ENCODE peak calls at places on chromosomes 5 and 9, in eight cellular contexts. One of them, this sample, is unnamed.
A peak's percentile ranks its signal among the peaks of the same experiment; 100 is the strongest.

GRCh38 chr5:74015716-74016115 is 389.7 kb downstream of the ARHGEF28 start:
- DNase-seq in activated T-helper 2 cell treated with anti-CD3 and anti-CD28 coated beads, Interferon-gamma antibody, Interleukin-2, Interleukin-4, amounts not matched to agents 10 μg/mL and 5 μg/mL and 100 μg/mL, durations not matched to agents 14 hours and 24 hours and 36 hours: no peak
- DNase-seq in NCI-H2107: no peak
- DNase-seq in NCI-H774: no peak
- DNase-seq in iPS-NIHi11: no peak
- DNase-seq in T-cell: no peak
- DNase-seq in stimulated activated CD4-positive, alpha-beta T cell treated with anti-CD3 and anti-CD28 coated beads, Interleukin-15, amount 100 ng/mL, for 48 hours: no peak
- DNase-seq in pancreas: no peak
- DNase-seq in this sample: no peak

GRCh38 chr5:126339215-126339805 is 83.9 kb upstream of the GRAMD2B start:
- DNase-seq in iPS-NIHi11: peak; percentile 62
- DNase-seq in T-cell: peak; percentile 14
- DNase-seq in NCI-H2107: no peak
- DNase-seq in stimulated activated CD4-positive, alpha-beta T cell treated with anti-CD3 and anti-CD28 coated beads, Interleukin-15, amount 100 ng/mL, for 48 hours: peak; percentile 45
- DNase-seq in activated T-helper 2 cell treated with anti-CD3 and anti-CD28 coated beads, Interferon-gamma antibody, Interleukin-2, Interleukin-4, amounts not matched to agents 10 μg/mL and 5 μg/mL and 100 μg/mL, durations not matched to agents 14 hours and 24 hours and 36 hours: peak; percentile 14
- DNase-seq in pancreas: peak; percentile 40
- DNase-seq in NCI-H774: peak; percentile 59
- DNase-seq in this sample: peak; percentile 35

GRCh38 chr9:128554155-128554862 is 1.9 kb downstream of the SPTAN1 start:
- DNase-seq in T-cell: no peak
- DNase-seq in stimulated activated CD4-positive, alpha-beta T cell treated with anti-CD3 and anti-CD28 coated beads, Interleukin-15, amount 100 ng/mL, for 48 hours: no peak
- DNase-seq in activated T-helper 2 cell treated with anti-CD3 and anti-CD28 coated beads, Interferon-gamma antibody, Interleukin-2, Interleukin-4, amounts not matched to agents 10 μg/mL and 5 μg/mL and 100 μg/mL, durations not matched to agents 14 hours and 24 hours and 36 hours: peak; percentile 11
- DNase-seq in pancreas: peak; percentile 23
- DNase-seq in iPS-NIHi11: peak; percentile 54
- DNase-seq in NCI-H774: no peak
- DNase-seq in NCI-H2107: no peak
- DNase-seq in this sample: peak; percentile 77

GRCh38 chr9:109310486-109310901 is 10.4 kb downstream of the EPB41L4B start:
- DNase-seq in NCI-H2107: no peak
- DNase-seq in T-cell: no peak
- DNase-seq in NCI-H774: no peak
- DNase-seq in stimulated activated CD4-positive, alpha-beta T cell treated with anti-CD3 and anti-CD28 coated beads, Interleukin-15, amount 100 ng/mL, for 48 hours: no peak
- DNase-seq in iPS-NIHi11: no peak
- DNase-seq in pancreas: no peak
- DNase-seq in activated T-helper 2 cell treated with anti-CD3 and anti-CD28 coated beads, Interferon-gamma antibody, Interleukin-2, Interleukin-4, amounts not matched to agents 10 μg/mL and 5 μg/mL and 100 μg/mL, durations not matched to agents 14 hours and 24 hours and 36 hours: no peak
- DNase-seq in this sample: no peak

GRCh38 chr9:18438300-18438925 is 35.5 kb upstream of the ADAMTSL1 start:
- DNase-seq in T-cell: no peak
- DNase-seq in iPS-NIHi11: peak; percentile 47
- DNase-seq in NCI-H774: no peak
- DNase-seq in NCI-H2107: no peak
- DNase-seq in stimulated activated CD4-positive, alpha-beta T cell treated with anti-CD3 and anti-CD28 coated beads, Interleukin-15, amount 100 ng/mL, for 48 hours: no peak
- DNase-seq in pancreas: peak; percentile 17
- DNase-seq in activated T-helper 2 cell treated with anti-CD3 and anti-CD28 coated beads, Interferon-gamma antibody, Interleukin-2, Interleukin-4, amounts not matched to agents 10 μg/mL and 5 μg/mL and 100 μg/mL, durations not matched to agents 14 hours and 24 hours and 36 hours: no peak
- DNase-seq in this sample: peak; percentile 65

GRCh38 chr5:34715711-34716110 is 59.6 kb downstream of the RAI14 start:
- DNase-seq in iPS-NIHi11: no peak
- DNase-seq in NCI-H2107: no peak
- DNase-seq in T-cell: no peak
- DNase-seq in NCI-H774: no peak
- DNase-seq in pancreas: no peak
- DNase-seq in activated T-helper 2 cell treated with anti-CD3 and anti-CD28 coated beads, Interferon-gamma antibody, Interleukin-2, Interleukin-4, amounts not matched to agents 10 μg/mL and 5 μg/mL and 100 μg/mL, durations not matched to agents 14 hours and 24 hours and 36 hours: no peak
- DNase-seq in stimulated activated CD4-positive, alpha-beta T cell treated with anti-CD3 and anti-CD28 coated beads, Interleukin-15, amount 100 ng/mL, for 48 hours: no peak
- DNase-seq in this sample: no peak

GRCh38 chr9:136902259-136902821 is 16.0 kb downstream of the TRAF2 start:
- DNase-seq in T-cell: peak; percentile 77
- DNase-seq in NCI-H774: no peak
- DNase-seq in stimulated activated CD4-positive, alpha-beta T cell treated with anti-CD3 and anti-CD28 coated beads, Interleukin-15, amount 100 ng/mL, for 48 hours: peak; percentile 83
- DNase-seq in iPS-NIHi11: no peak
- DNase-seq in pancreas: peak; percentile 93
- DNase-seq in activated T-helper 2 cell treated with anti-CD3 and anti-CD28 coated beads, Interferon-gamma antibody, Interleukin-2, Interleukin-4, amounts not matched to agents 10 μg/mL and 5 μg/mL and 100 μg/mL, durations not matched to agents 14 hours and 24 hours and 36 hours: peak; percentile 81
- DNase-seq in NCI-H2107: no peak
- DNase-seq in this sample: peak; percentile 79

GRCh38 chr5:41738695-41739354 is 131.4 kb downstream of the OXCT1 start:
- DNase-seq in T-cell: no peak
- DNase-seq in pancreas: no peak
- DNase-seq in NCI-H2107: no peak
- DNase-seq in stimulated activated CD4-positive, alpha-beta T cell treated with anti-CD3 and anti-CD28 coated beads, Interleukin-15, amount 100 ng/mL, for 48 hours: no peak
- DNase-seq in activated T-helper 2 cell treated with anti-CD3 and anti-CD28 coated beads, Interferon-gamma antibody, Interleukin-2, Interleukin-4, amounts not matched to agents 10 μg/mL and 5 μg/mL and 100 μg/mL, durations not matched to agents 14 hours and 24 hours and 36 hours: no peak
- DNase-seq in iPS-NIHi11: no peak
- DNase-seq in NCI-H774: no peak
- DNase-seq in this sample: no peak

GRCh38 chr5:148107608-148108007 is 43.8 kb downstream of the SPINK5 start:
- DNase-seq in iPS-NIHi11: no peak
- DNase-seq in pancreas: no peak
- DNase-seq in NCI-H2107: no peak
- DNase-seq in NCI-H774: no peak
- DNase-seq in activated T-helper 2 cell treated with anti-CD3 and anti-CD28 coated beads, Interferon-gamma antibody, Interleukin-2, Interleukin-4, amounts not matched to agents 10 μg/mL and 5 μg/mL and 100 μg/mL, durations not matched to agents 14 hours and 24 hours and 36 hours: no peak
- DNase-seq in stimulated activated CD4-positive, alpha-beta T cell treated with anti-CD3 and anti-CD28 coated beads, Interleukin-15, amount 100 ng/mL, for 48 hours: no peak
- DNase-seq in T-cell: no peak
- DNase-seq in this sample: no peak

GRCh38 chr9:27861887-27862286 is 288.6 kb upstream of the C9orf72 start:
- DNase-seq in iPS-NIHi11: no peak
- DNase-seq in NCI-H774: no peak
- DNase-seq in NCI-H2107: no peak
- DNase-seq in pancreas: no peak
- DNase-seq in stimulated activated CD4-positive, alpha-beta T cell treated with anti-CD3 and anti-CD28 coated beads, Interleukin-15, amount 100 ng/mL, for 48 hours: no peak
- DNase-seq in activated T-helper 2 cell treated with anti-CD3 and anti-CD28 coated beads, Interferon-gamma antibody, Interleukin-2, Interleukin-4, amounts not matched to agents 10 μg/mL and 5 μg/mL and 100 μg/mL, durations not matched to agents 14 hours and 24 hours and 36 hours: no peak
- DNase-seq in T-cell: no peak
- DNase-seq in this sample: no peak

GRCh38 chr9:110370316-110370715 is 32.7 kb upstream of the TXNDC8 start:
- DNase-seq in iPS-NIHi11: no peak
- DNase-seq in stimulated activated CD4-positive, alpha-beta T cell treated with anti-CD3 and anti-CD28 coated beads, Interleukin-15, amount 100 ng/mL, for 48 hours: no peak
- DNase-seq in activated T-helper 2 cell treated with anti-CD3 and anti-CD28 coated beads, Interferon-gamma antibody, Interleukin-2, Interleukin-4, amounts not matched to agents 10 μg/mL and 5 μg/mL and 100 μg/mL, durations not matched to agents 14 hours and 24 hours and 36 hours: no peak
- DNase-seq in NCI-H774: no peak
- DNase-seq in T-cell: no peak
- DNase-seq in NCI-H2107: no peak
- DNase-seq in pancreas: no peak
- DNase-seq in this sample: no peak

GRCh38 chr5:148599187-148599586 is 55.1 kb downstream of the HTR4 start:
- DNase-seq in pancreas: no peak
- DNase-seq in iPS-NIHi11: no peak
- DNase-seq in T-cell: no peak
- DNase-seq in stimulated activated CD4-positive, alpha-beta T cell treated with anti-CD3 and anti-CD28 coated beads, Interleukin-15, amount 100 ng/mL, for 48 hours: no peak
- DNase-seq in activated T-helper 2 cell treated with anti-CD3 and anti-CD28 coated beads, Interferon-gamma antibody, Interleukin-2, Interleukin-4, amounts not matched to agents 10 μg/mL and 5 μg/mL and 100 μg/mL, durations not matched to agents 14 hours and 24 hours and 36 hours: no peak
- DNase-seq in NCI-H2107: no peak
- DNase-seq in NCI-H774: no peak
- DNase-seq in this sample: no peak

GRCh38 chr5:7857918-7858632 is 7.1 kb upstream of the CFAP90 start:
- DNase-seq in iPS-NIHi11: no peak
- DNase-seq in pancreas: no peak
- DNase-seq in activated T-helper 2 cell treated with anti-CD3 and anti-CD28 coated beads, Interferon-gamma antibody, Interleukin-2, Interleukin-4, amounts not matched to agents 10 μg/mL and 5 μg/mL and 100 μg/mL, durations not matched to agents 14 hours and 24 hours and 36 hours: peak; percentile 28
- DNase-seq in NCI-H774: no peak
- DNase-seq in NCI-H2107: no peak
- DNase-seq in stimulated activated CD4-positive, alpha-beta T cell treated with anti-CD3 and anti-CD28 coated beads, Interleukin-15, amount 100 ng/mL, for 48 hours: no peak
- DNase-seq in T-cell: no peak
- DNase-seq in this sample: no peak

GRCh38 chr5:16550316-16550952 is 66.4 kb downstream of the RETREG1 start:
- DNase-seq in T-cell: no peak
- DNase-seq in pancreas: peak; percentile 57
- DNase-seq in NCI-H774: peak; percentile 41
- DNase-seq in activated T-helper 2 cell treated with anti-CD3 and anti-CD28 coated beads, Interferon-gamma antibody, Interleukin-2, Interleukin-4, amounts not matched to agents 10 μg/mL and 5 μg/mL and 100 μg/mL, durations not matched to agents 14 hours and 24 hours and 36 hours: peak; percentile 21
- DNase-seq in stimulated activated CD4-positive, alpha-beta T cell treated with anti-CD3 and anti-CD28 coated beads, Interleukin-15, amount 100 ng/mL, for 48 hours: peak; percentile 38
- DNase-seq in iPS-NIHi11: peak; percentile 79
- DNase-seq in NCI-H2107: no peak
- DNase-seq in this sample: peak; percentile 76

GRCh38 chr9:3200331-3200774 is 325.4 kb downstream of the RFX3 start:
- DNase-seq in iPS-NIHi11: no peak
- DNase-seq in activated T-helper 2 cell treated with anti-CD3 and anti-CD28 coated beads, Interferon-gamma antibody, Interleukin-2, Interleukin-4, amounts not matched to agents 10 μg/mL and 5 μg/mL and 100 μg/mL, durations not matched to agents 14 hours and 24 hours and 36 hours: no peak
- DNase-seq in NCI-H774: no peak
- DNase-seq in pancreas: no peak
- DNase-seq in T-cell: no peak
- DNase-seq in NCI-H2107: no peak
- DNase-seq in stimulated activated CD4-positive, alpha-beta T cell treated with anti-CD3 and anti-CD28 coated beads, Interleukin-15, amount 100 ng/mL, for 48 hours: no peak
- DNase-seq in this sample: no peak

GRCh38 chr5:89313044-89313443 is 430.1 kb upstream of the MEF2C start:
- DNase-seq in NCI-H2107: no peak
- DNase-seq in activated T-helper 2 cell treated with anti-CD3 and anti-CD28 coated beads, Interferon-gamma antibody, Interleukin-2, Interleukin-4, amounts not matched to agents 10 μg/mL and 5 μg/mL and 100 μg/mL, durations not matched to agents 14 hours and 24 hours and 36 hours: no peak
- DNase-seq in NCI-H774: no peak
- DNase-seq in pancreas: no peak
- DNase-seq in stimulated activated CD4-positive, alpha-beta T cell treated with anti-CD3 and anti-CD28 coated beads, Interleukin-15, amount 100 ng/mL, for 48 hours: no peak
- DNase-seq in T-cell: no peak
- DNase-seq in iPS-NIHi11: no peak
- DNase-seq in this sample: no peak

GRCh38 chr5:151694035-151694485 is 7.3 kb upstream of the SPARC start:
- DNase-seq in T-cell: no peak
- DNase-seq in stimulated activated CD4-positive, alpha-beta T cell treated with anti-CD3 and anti-CD28 coated beads, Interleukin-15, amount 100 ng/mL, for 48 hours: no peak
- DNase-seq in pancreas: no peak
- DNase-seq in NCI-H774: no peak
- DNase-seq in activated T-helper 2 cell treated with anti-CD3 and anti-CD28 coated beads, Interferon-gamma antibody, Interleukin-2, Interleukin-4, amounts not matched to agents 10 μg/mL and 5 μg/mL and 100 μg/mL, durations not matched to agents 14 hours and 24 hours and 36 hours: no peak
- DNase-seq in iPS-NIHi11: no peak
- DNase-seq in NCI-H2107: no peak
- DNase-seq in this sample: no peak

GRCh38 chr9:108634164-108634563 is 221.6 kb downstream of the ACTL7B start:
- DNase-seq in T-cell: no peak
- DNase-seq in NCI-H774: peak; percentile 29
- DNase-seq in activated T-helper 2 cell treated with anti-CD3 and anti-CD28 coated beads, Interferon-gamma antibody, Interleukin-2, Interleukin-4, amounts not matched to agents 10 μg/mL and 5 μg/mL and 100 μg/mL, durations not matched to agents 14 hours and 24 hours and 36 hours: no peak
- DNase-seq in stimulated activated CD4-positive, alpha-beta T cell treated with anti-CD3 and anti-CD28 coated beads, Interleukin-15, amount 100 ng/mL, for 48 hours: no peak
- DNase-seq in NCI-H2107: no peak
- DNase-seq in iPS-NIHi11: no peak
- DNase-seq in pancreas: no peak
- DNase-seq in this sample: no peak

GRCh38 chr5:149271717-149272558 is at the start of gene AFAP1L1:
- DNase-seq in NCI-H774: peak; percentile 10
- DNase-seq in NCI-H2107: no peak
- DNase-seq in activated T-helper 2 cell treated with anti-CD3 and anti-CD28 coated beads, Interferon-gamma antibody, Interleukin-2, Interleukin-4, amounts not matched to agents 10 μg/mL and 5 μg/mL and 100 μg/mL, durations not matched to agents 14 hours and 24 hours and 36 hours: no peak
- DNase-seq in pancreas: peak; percentile 34
- DNase-seq in stimulated activated CD4-positive, alpha-beta T cell treated with anti-CD3 and anti-CD28 coated beads, Interleukin-15, amount 100 ng/mL, for 48 hours: no peak
- DNase-seq in T-cell: no peak
- DNase-seq in iPS-NIHi11: peak; percentile 82
- DNase-seq in this sample: peak; percentile 92

GRCh38 chr5:20678386-20678785 is 690.4 kb upstream of the CDH18 start:
- DNase-seq in NCI-H774: no peak
- DNase-seq in iPS-NIHi11: no peak
- DNase-seq in activated T-helper 2 cell treated with anti-CD3 and anti-CD28 coated beads, Interferon-gamma antibody, Interleukin-2, Interleukin-4, amounts not matched to agents 10 μg/mL and 5 μg/mL and 100 μg/mL, durations not matched to agents 14 hours and 24 hours and 36 hours: no peak
- DNase-seq in NCI-H2107: no peak
- DNase-seq in stimulated activated CD4-positive, alpha-beta T cell treated with anti-CD3 and anti-CD28 coated beads, Interleukin-15, amount 100 ng/mL, for 48 hours: no peak
- DNase-seq in pancreas: no peak
- DNase-seq in T-cell: no peak
- DNase-seq in this sample: no peak

GRCh38 chr5:43839218-43839617 is 236.2 kb downstream of the NNT start:
- DNase-seq in iPS-NIHi11: no peak
- DNase-seq in stimulated activated CD4-positive, alpha-beta T cell treated with anti-CD3 and anti-CD28 coated beads, Interleukin-15, amount 100 ng/mL, for 48 hours: no peak
- DNase-seq in pancreas: no peak
- DNase-seq in NCI-H774: no peak
- DNase-seq in activated T-helper 2 cell treated with anti-CD3 and anti-CD28 coated beads, Interferon-gamma antibody, Interleukin-2, Interleukin-4, amounts not matched to agents 10 μg/mL and 5 μg/mL and 100 μg/mL, durations not matched to agents 14 hours and 24 hours and 36 hours: no peak
- DNase-seq in NCI-H2107: no peak
- DNase-seq in T-cell: no peak
- DNase-seq in this sample: no peak

GRCh38 chr5:80134879-80135278 is 99.7 kb downstream of the THBS4 start:
- DNase-seq in NCI-H774: no peak
- DNase-seq in activated T-helper 2 cell treated with anti-CD3 and anti-CD28 coated beads, Interferon-gamma antibody, Interleukin-2, Interleukin-4, amounts not matched to agents 10 μg/mL and 5 μg/mL and 100 μg/mL, durations not matched to agents 14 hours and 24 hours and 36 hours: no peak
- DNase-seq in T-cell: no peak
- DNase-seq in stimulated activated CD4-positive, alpha-beta T cell treated with anti-CD3 and anti-CD28 coated beads, Interleukin-15, amount 100 ng/mL, for 48 hours: no peak
- DNase-seq in iPS-NIHi11: no peak
- DNase-seq in pancreas: no peak
- DNase-seq in NCI-H2107: no peak
- DNase-seq in this sample: no peak

GRCh38 chr5:54301215-54301614 is 9.2 kb downstream of the ARL15 start:
- DNase-seq in activated T-helper 2 cell treated with anti-CD3 and anti-CD28 coated beads, Interferon-gamma antibody, Interleukin-2, Interleukin-4, amounts not matched to agents 10 μg/mL and 5 μg/mL and 100 μg/mL, durations not matched to agents 14 hours and 24 hours and 36 hours: no peak
- DNase-seq in pancreas: no peak
- DNase-seq in stimulated activated CD4-positive, alpha-beta T cell treated with anti-CD3 and anti-CD28 coated beads, Interleukin-15, amount 100 ng/mL, for 48 hours: no peak
- DNase-seq in iPS-NIHi11: no peak
- DNase-seq in NCI-H774: no peak
- DNase-seq in NCI-H2107: no peak
- DNase-seq in T-cell: no peak
- DNase-seq in this sample: no peak

GRCh38 chr5:50744761-50745160 is 78.3 kb downstream of the PARP8 start:
- DNase-seq in T-cell: no peak
- DNase-seq in NCI-H2107: no peak
- DNase-seq in activated T-helper 2 cell treated with anti-CD3 and anti-CD28 coated beads, Interferon-gamma antibody, Interleukin-2, Interleukin-4, amounts not matched to agents 10 μg/mL and 5 μg/mL and 100 μg/mL, durations not matched to agents 14 hours and 24 hours and 36 hours: no peak
- DNase-seq in NCI-H774: no peak
- DNase-seq in pancreas: no peak
- DNase-seq in iPS-NIHi11: no peak
- DNase-seq in stimulated activated CD4-positive, alpha-beta T cell treated with anti-CD3 and anti-CD28 coated beads, Interleukin-15, amount 100 ng/mL, for 48 hours: no peak
- DNase-seq in this sample: no peak

GRCh38 chr9:8457814-8458213 is 658.2 kb upstream of the DMAC1 start:
- DNase-seq in NCI-H2107: no peak
- DNase-seq in pancreas: no peak
- DNase-seq in T-cell: no peak
- DNase-seq in iPS-NIHi11: no peak
- DNase-seq in NCI-H774: no peak
- DNase-seq in activated T-helper 2 cell treated with anti-CD3 and anti-CD28 coated beads, Interferon-gamma antibody, Interleukin-2, Interleukin-4, amounts not matched to agents 10 μg/mL and 5 μg/mL and 100 μg/mL, durations not matched to agents 14 hours and 24 hours and 36 hours: no peak
- DNase-seq in stimulated activated CD4-positive, alpha-beta T cell treated with anti-CD3 and anti-CD28 coated beads, Interleukin-15, amount 100 ng/mL, for 48 hours: no peak
- DNase-seq in this sample: no peak

GRCh38 chr5:172544371-172545120 is 90.2 kb upstream of the SH3PXD2B start:
- DNase-seq in iPS-NIHi11: no peak
- DNase-seq in NCI-H774: no peak
- DNase-seq in NCI-H2107: no peak
- DNase-seq in T-cell: no peak
- DNase-seq in pancreas: no peak
- DNase-seq in activated T-helper 2 cell treated with anti-CD3 and anti-CD28 coated beads, Interferon-gamma antibody, Interleukin-2, Interleukin-4, amounts not matched to agents 10 μg/mL and 5 μg/mL and 100 μg/mL, durations not matched to agents 14 hours and 24 hours and 36 hours: no peak
- DNase-seq in stimulated activated CD4-positive, alpha-beta T cell treated with anti-CD3 and anti-CD28 coated beads, Interleukin-15, amount 100 ng/mL, for 48 hours: no peak
- DNase-seq in this sample: no peak

GRCh38 chr9:125241863-125242739 is 958 bp upstream of the HSPA5 start:
- DNase-seq in stimulated activated CD4-positive, alpha-beta T cell treated with anti-CD3 and anti-CD28 coated beads, Interleukin-15, amount 100 ng/mL, for 48 hours: no peak
- DNase-seq in NCI-H2107: no peak
- DNase-seq in pancreas: no peak
- DNase-seq in T-cell: peak; percentile 16
- DNase-seq in iPS-NIHi11: peak; percentile 21
- DNase-seq in NCI-H774: no peak
- DNase-seq in activated T-helper 2 cell treated with anti-CD3 and anti-CD28 coated beads, Interferon-gamma antibody, Interleukin-2, Interleukin-4, amounts not matched to agents 10 μg/mL and 5 μg/mL and 100 μg/mL, durations not matched to agents 14 hours and 24 hours and 36 hours: no peak
- DNase-seq in this sample: peak; percentile 36

GRCh38 chr9:137044502-137045177 is 1.3 kb downstream of the NPDC1 start:
- DNase-seq in T-cell: no peak
- DNase-seq in activated T-helper 2 cell treated with anti-CD3 and anti-CD28 coated beads, Interferon-gamma antibody, Interleukin-2, Interleukin-4, amounts not matched to agents 10 μg/mL and 5 μg/mL and 100 μg/mL, durations not matched to agents 14 hours and 24 hours and 36 hours: no peak
- DNase-seq in iPS-NIHi11: no peak
- DNase-seq in stimulated activated CD4-positive, alpha-beta T cell treated with anti-CD3 and anti-CD28 coated beads, Interleukin-15, amount 100 ng/mL, for 48 hours: no peak
- DNase-seq in pancreas: peak; percentile 82
- DNase-seq in NCI-H774: peak; percentile 18
- DNase-seq in NCI-H2107: peak; percentile 49
- DNase-seq in this sample: no peak

GRCh38 chr5:122156724-122157325 is 27.5 kb downstream of the ZNF474 start:
- DNase-seq in stimulated activated CD4-positive, alpha-beta T cell treated with anti-CD3 and anti-CD28 coated beads, Interleukin-15, amount 100 ng/mL, for 48 hours: no peak
- DNase-seq in iPS-NIHi11: peak; percentile 32
- DNase-seq in T-cell: no peak
- DNase-seq in activated T-helper 2 cell treated with anti-CD3 and anti-CD28 coated beads, Interferon-gamma antibody, Interleukin-2, Interleukin-4, amounts not matched to agents 10 μg/mL and 5 μg/mL and 100 μg/mL, durations not matched to agents 14 hours and 24 hours and 36 hours: no peak
- DNase-seq in pancreas: no peak
- DNase-seq in NCI-H2107: no peak
- DNase-seq in NCI-H774: no peak
- DNase-seq in this sample: peak; percentile 51

GRCh38 chr5:137254695-137255094 is 244.4 kb downstream of the SPOCK1 start:
- DNase-seq in T-cell: no peak
- DNase-seq in NCI-H2107: no peak
- DNase-seq in iPS-NIHi11: no peak
- DNase-seq in NCI-H774: no peak
- DNase-seq in stimulated activated CD4-positive, alpha-beta T cell treated with anti-CD3 and anti-CD28 coated beads, Interleukin-15, amount 100 ng/mL, for 48 hours: no peak
- DNase-seq in activated T-helper 2 cell treated with anti-CD3 and anti-CD28 coated beads, Interferon-gamma antibody, Interleukin-2, Interleukin-4, amounts not matched to agents 10 μg/mL and 5 μg/mL and 100 μg/mL, durations not matched to agents 14 hours and 24 hours and 36 hours: no peak
- DNase-seq in pancreas: no peak
- DNase-seq in this sample: no peak

GRCh38 chr5:61951295-61951694 is 354.7 kb upstream of the KIF2A start:
- DNase-seq in iPS-NIHi11: no peak
- DNase-seq in stimulated activated CD4-positive, alpha-beta T cell treated with anti-CD3 and anti-CD28 coated beads, Interleukin-15, amount 100 ng/mL, for 48 hours: no peak
- DNase-seq in activated T-helper 2 cell treated with anti-CD3 and anti-CD28 coated beads, Interferon-gamma antibody, Interleukin-2, Interleukin-4, amounts not matched to agents 10 μg/mL and 5 μg/mL and 100 μg/mL, durations not matched to agents 14 hours and 24 hours and 36 hours: no peak
- DNase-seq in NCI-H2107: no peak
- DNase-seq in pancreas: no peak
- DNase-seq in NCI-H774: no peak
- DNase-seq in T-cell: no peak
- DNase-seq in this sample: no peak

GRCh38 chr5:2759091-2759490 is 7.6 kb upstream of the IRX2 start:
- DNase-seq in stimulated activated CD4-positive, alpha-beta T cell treated with anti-CD3 and anti-CD28 coated beads, Interleukin-15, amount 100 ng/mL, for 48 hours: no peak
- DNase-seq in iPS-NIHi11: no peak
- DNase-seq in activated T-helper 2 cell treated with anti-CD3 and anti-CD28 coated beads, Interferon-gamma antibody, Interleukin-2, Interleukin-4, amounts not matched to agents 10 μg/mL and 5 μg/mL and 100 μg/mL, durations not matched to agents 14 hours and 24 hours and 36 hours: no peak
- DNase-seq in NCI-H774: no peak
- DNase-seq in pancreas: no peak
- DNase-seq in NCI-H2107: no peak
- DNase-seq in T-cell: no peak
- DNase-seq in this sample: no peak